ENCODE peak calls at places on chromosomes 4 and X, in ten cellular contexts. D is central memory CD4-positive, alpha-beta T cell; V is MM.1S; M is brain pericyte; T is activated gamma-delta T cell treated with Interleukin-2 at 50 U/mL for 16 hours; B is endothelial cell; G is upper lobe of right lung; Y is MCF 10A; S is stimulated activated naive B cell treated with anti-CD40 and anti-IgM and Interleukin-4, amounts not matched to agents 10 μg/mL and 1 μg/mL and 100 μg/mL, for 72 hours; I is CD4-positive, alpha-beta T cell. F is an unnamed sample.

GRCh38 chr4:6634746-6635145 is 5.7 kb upstream of the MRFAP1 start:
- DNase-seq in S (no peak), M (no peak), T (no peak), G (no peak), B (no peak), V (peak), Y (no peak), I (no peak), D (no peak), F (no peak)

GRCh38 chr4:82797591-82798081 is 960 bp downstream of the SCD5 start:
- DNase-seq in S (no peak), M (no peak), B (no peak), V (no peak), D (no peak), I (no peak), T (peak), Y (peak), G (no peak), F (peak)

GRCh38 chrX:29397506-29397905 is 810.3 kb downstream of the IL1RAPL1 start:
- DNase-seq in T (no peak), S (no peak), V (no peak), D (no peak), M (no peak), I (no peak), Y (no peak), G (no peak), B (no peak), F (no peak)

GRCh38 chr4:15479089-15479912 is 9.6 kb downstream of the CC2D2A start:
- DNase-seq in S (no peak), Y (peak), V (peak), M (peak), D (no peak), I (no peak), B (peak), G (peak), T (no peak), F (peak)

GRCh38 chr4:123547167-123547817 is 150.7 kb downstream of the SPRY1 start:
- DNase-seq in D (no peak), T (no peak), G (peak), M (no peak), Y (no peak), V (no peak), I (no peak), B (peak), S (no peak), F (no peak)

GRCh38 chrX:71095555-71095970 is at the start of gene FOXO4:
- DNase-seq in S (peak), T (peak), B (peak), G (peak), I (peak), D (peak), M (peak), Y (peak), V (peak), F (peak)

GRCh38 chrX:141375011-141375730 is 132.9 kb upstream of the SPANXC start:
- DNase-seq in D (no peak), G (no peak), Y (peak), I (no peak), B (no peak), V (no peak), S (no peak), M (no peak), T (no peak), F (no peak)

GRCh38 chrX:26262121-26262523 is 46.2 kb downstream of the MAGEB5 start:
- DNase-seq in G (no peak), T (no peak), I (no peak), B (peak), M (peak), Y (peak), S (no peak), D (no peak), V (no peak), F (no peak)

GRCh38 chrX:53287493-53288138 is 6.2 kb upstream of the IQSEC2 start:
- DNase-seq in M (no peak), B (no peak), G (no peak), S (peak), Y (peak), D (peak), V (no peak), T (peak), I (peak), F (peak)

GRCh38 chrX:11386001-11386523 is 92.8 kb downstream of the AMELX start:
- DNase-seq in Y (peak), D (no peak), T (no peak), I (no peak), M (no peak), V (no peak), B (no peak), G (no peak), S (no peak), F (peak)

GRCh38 chrX:131727778-131728177 is 183.9 kb downstream of the OR13H1 start:
- DNase-seq in D (no peak), T (no peak), G (no peak), V (no peak), B (no peak), I (no peak), M (no peak), Y (no peak), S (no peak), F (no peak)

GRCh38 chr4:14234330-14234729 is 606.8 kb upstream of the BOD1L1 start:
- DNase-seq in G (no peak), I (no peak), Y (peak), M (no peak), T (no peak), D (no peak), S (no peak), V (no peak), B (no peak), F (no peak)

GRCh38 chrX:102746134-102746584 is 25.6 kb downstream of the GPRASP3 start:
- DNase-seq in B (peak), V (no peak), I (peak), G (peak), Y (no peak), M (no peak), T (peak), D (no peak), S (no peak), F (no peak)

GRCh38 chr4:11182586-11183357 is 245.9 kb downstream of the HS3ST1 start:
- DNase-seq in I (no peak), M (no peak), V (no peak), Y (peak), S (no peak), T (no peak), G (no peak), B (no peak), D (no peak), F (no peak)

GRCh38 chr4:124711469-124712416 is 789 bp downstream of the ANKRD50 start:
- DNase-seq in Y (peak), S (peak), T (no peak), M (no peak), G (peak), V (peak), B (peak), D (peak), I (peak), F (peak)

GRCh38 chrX:123878177-123878576 is 18.3 kb downstream of the XIAP start:
- DNase-seq in I (no peak), S (no peak), Y (peak), V (peak), G (no peak), D (peak), M (no peak), B (no peak), T (no peak), F (peak)

GRCh38 chrX:13955095-13955647 is 74.5 kb downstream of the GEMIN8 start:
- DNase-seq in B (no peak), I (no peak), S (no peak), Y (no peak), V (no peak), G (no peak), D (no peak), T (no peak), M (no peak), F (no peak)

GRCh38 chr4:180281726-180282125 is 1961.5 kb upstream of the TENM3 start:
- DNase-seq in V (no peak), S (no peak), I (no peak), M (no peak), T (no peak), B (no peak), G (no peak), Y (no peak), D (no peak), F (no peak)

GRCh38 chr4:155442267-155443105 is 65.7 kb upstream of the MAP9 start:
- DNase-seq in S (peak), M (peak), T (peak), V (peak), G (peak), B (peak), Y (peak), D (peak), I (peak), F (peak)